ENCODE peak calls at places on chromosome 9, in seven cellular contexts. L is HCT116, T is fibroblast of lung, Z is PC-9, O is mammary epithelial cell, C is PC-3, X is K562. D is an unnamed sample. For H3K9me3 and H4K20me1, the result is how much of the 10 kb centered on the place peaks cover.

GRCh38 chr9:19431361-19432171 is 22.8 kb downstream of the ACER2 start:
- DNase-seq in L (no peak), T (peak), Z (no peak), O (no peak), C (no peak), X (no peak), D (no peak)

GRCh38 chr9:68978054-68978453 is 35.9 kb downstream of the PRKACG start:
- DNase-seq in L (no peak), T (no peak), Z (no peak), O (no peak), C (no peak), X (no peak), D (no peak)

GRCh38 chr9:105833271-105833975 is 139.1 kb downstream of the TMEM38B start:
- DNase-seq in L (no peak), T (no peak), Z (no peak), O (peak), C (peak), X (no peak), D (no peak)

GRCh38 chr9:81776390-81776789 is 87.0 kb upstream of the TLE1 start:
- DNase-seq in L (no peak), T (no peak), Z (no peak), O (no peak), C (no peak), X (no peak), D (no peak)

GRCh38 chr9:93558503-93558902 is 17.9 kb upstream of the PHF2 start:
- DNase-seq in L (no peak), T (no peak), Z (no peak), O (no peak), C (no peak), X (no peak), D (no peak)

GRCh38 chr9:89864257-89864656 is 259.4 kb downstream of the GADD45G start:
- DNase-seq in L (no peak), T (no peak), Z (no peak), O (no peak), C (no peak), X (no peak), D (no peak)

GRCh38 chr9:109948453-109948852 is 168.5 kb downstream of the PALM2AKAP2 start:
- DNase-seq in L (no peak), T (no peak), Z (no peak), O (no peak), C (no peak), X (no peak), D (no peak)

GRCh38 chr9:70120834-70121510 is 77.3 kb downstream of the MAMDC2 start:
- DNase-seq in L (no peak), T (peak), Z (peak), O (peak), C (peak), X (no peak), D (no peak)

GRCh38 chr9:107707419-107707837 is 217.9 kb upstream of the KLF4 start:
- DNase-seq in L (no peak), T (peak), Z (no peak), O (peak), C (no peak), X (peak), D (no peak)

GRCh38 chr9:32508728-32509127 is 17.3 kb downstream of the RIGI start:
- DNase-seq in L (no peak), T (no peak), Z (no peak), O (no peak), C (no peak), X (no peak), D (no peak)

GRCh38 chr9:87336407-87336806 is 161.3 kb upstream of the DAPK1 start:
- DNase-seq in L (no peak), T (peak), Z (no peak), O (no peak), C (peak), X (peak), D (peak)

GRCh38 chr9:2495221-2496005 is 126.2 kb upstream of the VLDLR start:
- DNase-seq in L (no peak), T (no peak), Z (no peak), O (peak), C (no peak), X (no peak), D (no peak)

GRCh38 chr9:125457357-125457756 is 195.7 kb downstream of the GAPVD1 start:
- DNase-seq in L (no peak), T (no peak), Z (no peak), O (no peak), C (no peak), X (no peak), D (no peak)
- H3K9me3 ChIP-seq in L (under half), T (under half), Z (under half), O (under half), C (under half), X (under half), D (under half)

DNA sequence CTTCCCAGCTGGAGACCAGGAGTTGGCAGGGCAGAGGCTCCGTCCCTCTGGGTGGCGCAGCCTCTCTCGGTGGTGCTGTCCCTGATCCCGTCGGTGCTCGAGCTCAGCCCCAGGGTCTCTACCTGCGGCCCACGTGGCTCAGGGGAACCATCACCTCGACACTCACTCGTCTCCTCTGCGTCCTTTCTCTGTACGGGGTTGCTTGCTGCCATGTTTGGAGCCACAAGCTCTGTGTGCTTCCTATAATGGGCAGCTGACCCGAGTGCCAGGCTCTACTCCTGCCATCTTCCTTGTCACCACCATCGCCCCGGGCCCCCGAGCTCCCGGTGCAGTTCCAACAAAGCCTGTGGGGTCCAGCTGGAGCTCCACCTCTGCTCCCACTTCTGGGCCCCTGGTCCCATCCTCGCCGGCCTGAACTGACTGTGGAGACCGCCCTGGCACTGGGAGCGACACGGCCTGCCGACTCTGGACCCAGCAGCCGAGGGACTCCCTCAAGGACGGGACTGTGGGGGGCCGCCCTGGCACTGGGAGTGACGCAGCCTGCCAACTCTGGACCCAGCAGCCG is 5.0 kb downstream of the FBXW5 start:
- DNase-seq in L (no peak), T (no peak), Z (no peak), O (no peak), C (no peak), X (no peak), D (no peak)
- H4K20me1 ChIP-seq in L (under half), T (under half), Z (under half), O (under half), C (under half), X (under half), D (under half)

GRCh38 chr9:104069288-104069687 is 24.8 kb upstream of the SMC2 start:
- DNase-seq in L (no peak), T (peak), Z (no peak), O (no peak), C (no peak), X (no peak), D (no peak)
- H3K9me3 ChIP-seq in L (under half), T (under half), Z (under half), O (under half), C (under half), X (under half), D (under half)

GRCh38 chr9:134358968-134359319 is 32.7 kb downstream of the RXRA start:
- DNase-seq in L (no peak), T (no peak), Z (no peak), O (no peak), C (no peak), X (no peak), D (no peak)

GRCh38 chr9:134355561-134356278 is 29.5 kb downstream of the RXRA start:
- DNase-seq in L (no peak), T (no peak), Z (peak), O (peak), C (peak), X (peak), D (no peak)

GRCh38 chr9:134358026-134358967 is 32.0 kb downstream of the RXRA start:
- DNase-seq in L (no peak), T (no peak), Z (peak), O (peak), C (no peak), X (no peak), D (no peak)

GRCh38 chr9:134356496-134357470 is 30.5 kb downstream of the RXRA start:
- DNase-seq in L (no peak), T (no peak), Z (peak), O (peak), C (peak), X (peak), D (no peak)

GRCh38 chr9:134357631-134358025 is 31.4 kb downstream of the RXRA start:
- DNase-seq in L (no peak), T (no peak), Z (peak), O (peak), C (no peak), X (no peak), D (no peak)
- H4K20me1 ChIP-seq in L (under half), T (under half), Z (under half), O (under half), C (under half), X (half or more), D (under half)

GRCh38 chr9:132061526-132061925 is 18.1 kb downstream of the MED27 start:
- DNase-seq in L (no peak), T (no peak), Z (no peak), O (no peak), C (no peak), X (no peak), D (no peak)
- H3K9me3 ChIP-seq in L (under half), T (under half), Z (under half), O (under half), C (under half), X (under half), D (under half)

GRCh38 chr9:127386981-127387380 is 10.0 kb upstream of the SLC2A8 start:
- DNase-seq in L (no peak), T (no peak), Z (no peak), O (no peak), C (no peak), X (no peak), D (no peak)
- H4K20me1 ChIP-seq in L (under half), T (under half), Z (under half), O (under half), C (under half), X (under half), D (under half)

GRCh38 chr9:21848615-21849014 is 46.2 kb downstream of the MTAP start:
- DNase-seq in L (no peak), T (no peak), Z (no peak), O (no peak), C (no peak), X (no peak), D (no peak)
- H3K9me3 ChIP-seq in L (under half), T (under half), Z (under half), O (under half), C (under half), X (under half), D (under half)

GRCh38 chr9:112516769-112517168 is 30.1 kb downstream of the KIAA1958 start:
- DNase-seq in L (no peak), T (no peak), Z (no peak), O (no peak), C (no peak), X (no peak), D (no peak)
- H4K20me1 ChIP-seq in L (under half), T (under half), Z (under half), O (under half), C (under half), X (under half), D (under half)

GRCh38 chr9:118236625-118237024 is 532.4 kb downstream of the TLR4 start:
- DNase-seq in L (no peak), T (no peak), Z (no peak), O (no peak), C (no peak), X (peak), D (no peak)
- H3K9me3 ChIP-seq in L (under half), T (under half), Z (under half), O (under half), C (under half), X (under half), D (under half)